ENCODE peak calls at places on chromosomes 4 and X, in four cellular contexts. V, F, G and E are unnamed samples.

GRCh38 chr4:4605849-4606248 is 64.0 kb upstream of the STX18 start:
- DNase-seq in F (no peak), V (no peak), G (no peak), E (no peak)

GRCh38 chr4:183291070-183291469 is 29.0 kb downstream of the CLDN22 start:
- DNase-seq in V (no peak), G (no peak), F (no peak), E (no peak)

GRCh38 chr4:10460313-10461047 is 3.3 kb upstream of the ZNF518B start:
- DNase-seq in G (no peak), F (no peak), V (no peak), E (no peak)

GRCh38 chr4:106032851-106033286 is 137.6 kb downstream of the NPNT start:
- DNase-seq in F (no peak), G (no peak), V (no peak), E (no peak)

GRCh38 chrX:149641832-149642231 is 10.2 kb upstream of the TMEM185A start:
- DNase-seq in G (no peak), F (no peak), V (no peak), E (no peak)

GRCh38 chrX:107826286-107827136 is 845 bp downstream of the MID2 start:
- DNase-seq in G (peak; percentile 49), V (peak; percentile 14), F (no peak), E (no peak)

GRCh38 chrX:149962859-149963757 is 24.8 kb upstream of the EOLA2 start:
- DNase-seq in F (peak; percentile 45), G (no peak), V (peak; percentile 28), E (peak; percentile 58)

GRCh38 chr4:54945838-54946237 is 179.6 kb downstream of the KDR start:
- DNase-seq in F (no peak), V (no peak), G (no peak), E (no peak)

GRCh38 chrX:119605398-119605738 is 856 bp downstream of the NKRF start:
- DNase-seq in V (no peak), F (no peak), G (no peak), E (no peak)

GRCh38 chr4:68463796-68464195 is 16.5 kb downstream of the TMPRSS11E start:
- DNase-seq in G (no peak), F (no peak), V (no peak), E (no peak)

GRCh38 chr4:76779740-76780459 is 118.0 kb downstream of the SOWAHB start:
- DNase-seq in G (no peak), V (no peak), F (no peak), E (no peak)

GRCh38 chr4:21992330-21992729 is 43.8 kb upstream of the KCNIP4 start:
- DNase-seq in V (no peak), G (no peak), F (no peak), E (no peak)

GRCh38 chr4:123841431-123842121 is 445.0 kb downstream of the SPRY1 start:
- DNase-seq in V (no peak), F (no peak), G (no peak), E (no peak)

GRCh38 chrX:2965965-2966364 is 36.8 kb upstream of the ARSD start:
- DNase-seq in G (no peak), F (no peak), V (no peak), E (no peak)

GRCh38 chrX:40550069-40550468 is 30.7 kb upstream of the ATP6AP2 start:
- DNase-seq in G (no peak), V (no peak), F (no peak), E (no peak)

GRCh38 chr4:173525118-173526033 is 4.7 kb downstream of the HAND2 start:
- DNase-seq in F (no peak), G (no peak), V (no peak), E (no peak)

GRCh38 chrX:15721911-15722310 is 16.2 kb upstream of the CA5B start:
- DNase-seq in G (no peak), V (no peak), F (no peak), E (no peak)

GRCh38 chr4:159516556-159516955 is 413.7 kb downstream of the RAPGEF2 start:
- DNase-seq in F (no peak), G (no peak), V (no peak), E (no peak)

GRCh38 chrX:10010686-10011085 is 43.5 kb downstream of the CLDN34 start:
- DNase-seq in F (no peak), V (no peak), G (no peak), E (no peak)

GRCh38 chr4:159944477-159944876 is 841.6 kb downstream of the RAPGEF2 start:
- DNase-seq in G (no peak), F (no peak), V (no peak), E (no peak)

GRCh38 chr4:109864134-109864533 is 16.2 kb downstream of the LRIT3 start:
- DNase-seq in V (no peak), G (no peak), F (no peak), E (no peak)
- TF ChIP-seq POLR2AphosphoS5 in V (no peak), G (no peak), F (no peak), E (no peak)

DNA sequence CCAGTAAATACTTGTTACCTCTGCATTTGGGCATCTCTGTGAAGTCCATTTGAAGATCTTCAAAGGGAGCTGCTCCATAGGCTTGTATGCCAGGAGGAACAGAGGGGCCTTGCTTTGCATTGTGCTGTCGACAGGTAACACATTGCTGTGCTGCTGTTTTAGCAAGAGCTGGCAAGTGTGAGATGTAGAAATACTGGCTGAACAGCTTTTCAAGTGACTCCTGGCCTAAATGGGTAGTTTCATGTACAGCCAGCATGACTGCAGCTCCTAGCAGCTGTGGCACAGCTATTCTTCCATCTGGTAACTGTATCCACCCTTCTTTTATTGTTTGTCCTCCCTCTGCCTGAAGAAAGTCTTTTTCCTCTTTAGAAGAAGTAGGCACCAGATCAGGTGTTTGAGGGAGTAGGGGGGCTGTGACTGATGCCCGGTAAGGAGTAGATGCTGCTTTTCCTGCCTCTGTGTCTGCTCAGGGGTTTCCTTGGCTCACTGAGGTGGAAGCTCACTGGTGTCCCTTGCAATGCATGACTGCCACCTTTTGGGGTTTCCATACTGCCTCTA is 965.3 kb downstream of the CCSER1 start:
- DNase-seq in V (no peak), F (no peak), G (no peak), E (no peak)
- TF ChIP-seq CTCF in V (no peak), F (no peak), G (no peak), E (no peak)

DNA sequence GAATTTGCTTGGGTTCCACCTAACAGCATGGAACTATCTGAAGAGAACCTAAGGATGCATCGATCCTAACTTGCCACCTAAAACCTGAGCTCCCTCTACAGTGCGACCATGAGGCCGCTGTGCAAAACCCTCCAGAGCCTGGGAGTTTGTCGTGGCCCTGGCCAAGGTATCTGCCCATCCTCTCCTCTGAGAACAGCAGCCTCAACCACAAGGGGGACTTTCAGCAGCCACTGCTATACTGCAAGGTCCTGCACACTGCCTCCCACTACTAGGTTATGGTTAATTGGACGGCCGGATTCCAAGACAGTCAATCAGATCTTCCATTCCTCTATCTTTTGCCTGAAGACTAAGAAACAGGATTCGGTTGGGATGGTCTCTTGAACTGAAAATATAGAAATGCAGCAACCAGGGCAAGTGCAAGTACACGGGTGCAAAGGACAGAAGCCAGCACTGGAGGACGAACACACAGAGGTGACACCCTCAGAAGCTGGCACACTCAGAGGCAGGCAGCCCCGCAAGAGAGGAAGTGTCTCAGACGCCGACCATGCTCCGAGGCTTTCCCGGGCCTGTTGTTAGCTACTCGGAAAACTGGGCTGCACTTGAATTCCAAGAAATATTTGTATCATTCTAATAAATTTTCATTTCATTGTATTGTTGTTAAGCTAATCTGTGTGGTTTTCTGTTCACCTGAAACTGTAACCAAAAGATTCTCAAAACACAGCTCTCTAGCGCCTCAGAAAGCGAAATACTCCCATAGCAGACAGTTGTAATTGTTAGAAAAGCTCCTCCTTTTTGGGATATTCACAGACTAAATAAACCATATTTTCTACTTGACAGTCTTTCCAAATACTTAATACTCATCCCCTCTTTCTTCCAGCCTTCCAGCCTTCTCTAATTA is 63.3 kb downstream of the AFAP1 start:
- DNase-seq in G (no peak), F (no peak), V (no peak), E (no peak)
- H3K4me1 ChIP-seq in G (no peaks in the 10 kb centered on the region), F (no peaks in the 10 kb centered on the region), V (peaks cover 51% of the 10 kb centered on the region), E (peaks cover 86% of the 10 kb centered on the region)

DNA sequence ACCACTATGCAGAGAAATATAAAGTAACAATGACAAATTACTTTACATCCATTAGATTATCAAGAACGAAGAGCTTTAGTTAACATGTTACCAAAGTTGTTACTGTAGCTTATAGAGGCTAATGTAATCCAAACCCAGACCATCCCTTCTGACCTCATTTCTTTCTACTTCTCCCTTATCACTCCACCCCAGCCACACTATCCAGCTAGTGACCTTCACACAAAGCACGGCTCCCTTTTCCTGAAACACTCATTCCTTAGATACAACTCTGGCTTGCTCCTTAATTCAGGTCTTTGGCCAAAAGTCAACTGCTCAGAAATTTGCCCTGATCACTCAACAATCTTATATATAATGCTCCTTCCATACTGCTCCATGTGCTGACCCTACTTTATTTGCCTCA is 67.8 kb downstream of the EIF4E start:
- DNase-seq in V (no peak), F (no peak), G (no peak), E (no peak)
- TF ChIP-seq POLR2AphosphoS5 in V (no peak), F (no peak), G (no peak), E (no peak)

DNA sequence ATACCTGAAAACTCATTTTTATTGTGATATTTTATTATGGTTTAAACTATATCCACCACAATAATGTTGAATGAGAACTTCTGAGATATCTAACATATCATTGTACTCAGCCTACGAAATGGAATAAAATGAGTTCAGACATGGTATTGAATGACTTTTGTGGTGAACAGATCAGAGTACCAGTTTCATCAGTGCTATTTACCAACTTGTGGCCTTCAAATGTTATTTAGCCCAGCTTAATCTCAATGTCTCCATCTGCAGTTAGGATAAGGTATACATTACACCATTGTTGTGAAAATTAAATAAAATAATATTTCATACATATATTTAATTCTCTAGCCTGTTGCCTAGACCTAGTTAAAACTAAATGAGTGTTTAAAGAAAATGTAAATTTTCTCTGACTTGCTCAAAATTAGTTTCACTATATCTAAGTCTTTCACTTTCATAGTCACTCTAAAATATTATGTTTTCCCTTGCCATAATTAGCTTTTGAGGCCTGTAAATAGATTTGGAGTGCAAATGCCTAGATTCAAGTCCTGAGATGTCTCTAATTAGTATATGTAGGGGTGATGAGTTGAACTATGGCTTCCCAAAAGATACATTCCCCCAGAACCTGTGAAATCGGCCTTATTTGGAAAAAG is 594.2 kb downstream of the STPG2 start:
- DNase-seq in G (no peak), F (peak; percentile 3), V (no peak), E (no peak)
- TF ChIP-seq CTCF in G (no peak), F (no peak), V (no peak), E (no peak)

GRCh38 chr4:184347251-184348239 is 126.8 kb downstream of the IRF2 start:
- DNase-seq in V (peak; percentile 72), G (no peak), F (no peak), E (no peak)

GRCh38 chr4:184344899-184345572 is 127.4 kb upstream of the ENPP6 start:
- DNase-seq in G (no peak), V (no peak), F (no peak), E (no peak)

GRCh38 chr4:184344435-184344834 is 126.8 kb upstream of the ENPP6 start:
- DNase-seq in G (no peak), V (no peak), F (no peak), E (no peak)

GRCh38 chr4:184343400-184344177 is 125.9 kb upstream of the ENPP6 start:
- DNase-seq in G (peak; percentile 66), V (peak; percentile 80), F (peak; percentile 6), E (peak; percentile 48)

GRCh38 chr4:184345573-184345922 is 127.9 kb upstream of the ENPP6 start:
- DNase-seq in G (no peak), F (no peak), V (no peak), E (no peak)
- H3K4me1 ChIP-seq in G (no peaks in the 10 kb centered on the region), F (no peaks in the 10 kb centered on the region), V (peaks cover 77% of the 10 kb centered on the region), E (peaks cover 4% of the 10 kb centered on the region)

DNA sequence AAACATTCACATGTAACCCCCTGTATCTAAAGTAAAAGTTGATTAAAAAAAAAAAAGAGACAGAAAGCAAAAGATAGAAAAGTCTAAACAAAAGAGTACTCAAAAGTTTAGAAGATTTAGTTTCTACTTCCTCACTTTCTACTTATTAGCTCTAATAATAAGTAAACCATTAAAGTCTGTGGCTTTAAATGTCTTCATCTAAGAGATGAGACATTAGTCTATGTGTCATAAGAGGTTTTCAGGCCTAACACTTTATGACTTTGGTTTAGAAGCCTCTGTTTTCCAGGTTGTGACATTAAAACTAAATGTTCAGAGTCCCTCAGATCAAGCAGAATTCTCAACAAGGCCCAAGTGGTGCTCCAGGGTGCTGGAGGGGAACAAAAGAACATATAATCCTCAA is 42.2 kb upstream of the GUCY1A1 start:
- DNase-seq in F (no peak), V (no peak), G (no peak), E (no peak)
- TF ChIP-seq POLR2AphosphoS5 in F (no peak), V (no peak), G (no peak), E (no peak)